ENCODE peak calls at places on chromosomes 4 and X, in six cellular contexts. B is anterior cingulate cortex, A is NCI-H2029 treated with DMSO at 0.1 percent for 48 hours, Q is LoVo, E is GM04504, S is RCC 7860. J is an unnamed sample.

GRCh38 chrX:7515681-7516413 is 327.1 kb upstream of the VCX start:
- DNase-seq in B (no peak), A (no peak), Q (no peak), E (no peak), S (peak; percentile 58), J (no peak)

GRCh38 chr4:126698224-126698623 is 934.5 kb upstream of the INTU start:
- DNase-seq in B (no peak), A (no peak), Q (no peak), E (no peak), S (no peak), J (no peak)

GRCh38 chrX:135985123-135985973 is at the start of gene SLC9A6:
- DNase-seq in B (peak; percentile 60), A (peak; percentile 19), Q (peak; percentile 53), E (no peak), S (peak; percentile 12), J (peak; percentile 54)

GRCh38 chr4:183362916-183363542 is 40.8 kb upstream of the CLDN24 start:
- DNase-seq in B (no peak), A (no peak), Q (no peak), E (no peak), S (no peak), J (peak; percentile 20)

GRCh38 chr4:73434311-73434710 is 1.7 kb upstream of the AFP start:
- DNase-seq in B (no peak), A (no peak), Q (peak; percentile 37), E (no peak), S (peak; percentile 26), J (peak; percentile 30)

GRCh38 chr4:145557720-145558119 is 61.5 kb upstream of the MMAA start:
- DNase-seq in B (peak; percentile 11), A (peak; percentile 2), Q (peak; percentile 35), E (peak; percentile 37), S (peak; percentile 47), J (peak; percentile 55)

GRCh38 chrX:73943900-73944581 is 359.9 kb upstream of the ZCCHC13 start:
- DNase-seq in B (peak; percentile 83), A (peak; percentile 14), Q (peak; percentile 80), E (peak; percentile 75), S (peak; percentile 71), J (peak; percentile 79)

GRCh38 chrX:31223817-31224216 is 152.0 kb upstream of the FTHL17 start:
- DNase-seq in B (no peak), A (no peak), Q (no peak), E (no peak), S (peak; percentile 38), J (no peak)

GRCh38 chrX:101430457-101431078 is 22.5 kb downstream of the HNRNPH2 start:
- DNase-seq in B (no peak), A (no peak), Q (no peak), E (no peak), S (no peak), J (peak; percentile 16)

GRCh38 chrX:66012094-66012534 is 27.8 kb downstream of the VSIG4 start:
- DNase-seq in B (no peak), A (no peak), Q (no peak), E (no peak), S (no peak), J (no peak)

GRCh38 chr4:87717276-87718031 is 67.4 kb downstream of the DMP1 start:
- DNase-seq in B (no peak), A (no peak), Q (no peak), E (no peak), S (no peak), J (no peak)

GRCh38 chr4:602559-602942 is 22.8 kb upstream of the PDE6B start:
- DNase-seq in B (no peak), A (peak; percentile 16), Q (peak; percentile 35), E (no peak), S (peak; percentile 16), J (peak; percentile 67)

GRCh38 chr4:76930721-76931481 is 18.7 kb upstream of the SEPTIN11 start:
- DNase-seq in B (no peak), A (no peak), Q (no peak), E (no peak), S (no peak), J (no peak)

GRCh38 chrX:110257889-110258288 is 60.0 kb downstream of the AMMECR1 start:
- DNase-seq in B (no peak), A (no peak), Q (no peak), E (no peak), S (no peak), J (no peak)

GRCh38 chr4:2264481-2265041 is 2.7 kb upstream of the MXD4 start:
- DNase-seq in B (no peak), A (no peak), Q (no peak), E (no peak), S (no peak), J (no peak)

GRCh38 chr4:56655627-56656345 is 25.3 kb downstream of the HOPX start:
- DNase-seq in B (no peak), A (no peak), Q (no peak), E (no peak), S (no peak), J (no peak)

GRCh38 chrX:109372716-109373115 is 109.2 kb downstream of the GUCY2F start:
- DNase-seq in B (no peak), A (no peak), Q (no peak), E (no peak), S (no peak), J (no peak)

GRCh38 chr4:166882221-166882620 is 352.1 kb downstream of the SPOCK3 start:
- DNase-seq in B (no peak), A (no peak), Q (no peak), E (no peak), S (no peak), J (no peak)

GRCh38 chr4:86891785-86892638 is at the start of gene C4orf36:
- DNase-seq in B (peak; percentile 33), A (peak; percentile 34), Q (peak; percentile 86), E (no peak), S (peak; percentile 53), J (peak; percentile 64)

GRCh38 chr4:98262431-98262830 is 1.2 kb downstream of the RAP1GDS1 start:
- DNase-seq in B (no peak), A (no peak), Q (no peak), E (no peak), S (no peak), J (no peak)

GRCh38 chrX:43949669-43950068 is 23.5 kb downstream of the NDP start:
- DNase-seq in B (peak; percentile 11), A (no peak), Q (no peak), E (no peak), S (no peak), J (no peak)

GRCh38 chr4:43277003-43277402 is 384.5 kb downstream of the GRXCR1 start:
- DNase-seq in B (no peak), A (no peak), Q (no peak), E (peak; percentile 14), S (no peak), J (no peak)

GRCh38 chrX:80181079-80181478 is 166.5 kb downstream of the TBX22 start:
- DNase-seq in B (no peak), A (no peak), Q (no peak), E (no peak), S (no peak), J (peak; percentile 3)

GRCh38 chr4:142815834-142816233 is 30.3 kb downstream of the INPP4B start:
- DNase-seq in B (no peak), A (no peak), Q (no peak), E (peak; percentile 62), S (peak; percentile 78), J (no peak)